ENCODE peak calls at places on chromosome 19, in ten cellular contexts. Z is caudate nucleus; I is heart right ventricle; N is amygdala; T is AG09319; F is CD8-positive, alpha-beta memory T cell; B is MV-4-11; V is iPS-NIHi11; P is head of caudate nucleus; W is NCI-H2081. Y is an unnamed sample.

GRCh38 chr19:19527371-19527656 is 1.4 kb upstream of the YJEFN3 start:
- DNase-seq in Z (no peak), I (no peak), N (no peak), T (no peak), F (no peak), B (no peak), V (no peak), P (no peak), W (no peak), Y (no peak)

GRCh38 chr19:50720181-50720920 is 749 bp upstream of the SHANK1 start:
- DNase-seq in Z (no peak), I (no peak), N (no peak), T (no peak), F (no peak), B (peak; percentile 31), V (peak; percentile 4), P (no peak), W (no peak), Y (no peak)

GRCh38 chr19:31146546-31147183 is 202.6 kb downstream of the TSHZ3 start:
- DNase-seq in Z (no peak), I (no peak), N (no peak), T (no peak), F (no peak), B (no peak), V (no peak), P (no peak), W (no peak), Y (no peak)

GRCh38 chr19:9128171-9128570 is 1.4 kb upstream of the OR7G3 start:
- DNase-seq in Z (no peak), I (no peak), N (no peak), T (no peak), F (no peak), B (peak; percentile 71), V (no peak), P (no peak), W (no peak), Y (no peak)

GRCh38 chr19:5719274-5719960 is 529 bp downstream of the LONP1 start:
- DNase-seq in Z (no peak), I (no peak), N (no peak), T (no peak), F (peak; percentile 33), B (peak; percentile 36), V (no peak), P (no peak), W (no peak), Y (no peak)

GRCh38 chr19:52945652-52946321 is 16.9 kb downstream of the ZNF816 start:
- DNase-seq in Z (no peak), I (no peak), N (no peak), T (no peak), F (no peak), B (no peak), V (no peak), P (no peak), W (no peak), Y (no peak)

GRCh38 chr19:47381653-47382279 is 32.7 kb downstream of the DHX34 start:
- DNase-seq in Z (no peak), I (no peak), N (no peak), T (no peak), F (peak; percentile 21), B (peak; percentile 70), V (no peak), P (no peak), W (no peak), Y (no peak)

GRCh38 chr19:13020002-13020414 is 24.7 kb downstream of the NFIX start:
- DNase-seq in Z (no peak), I (no peak), N (no peak), T (no peak), F (no peak), B (no peak), V (no peak), P (no peak), W (no peak), Y (no peak)

GRCh38 chr19:2207991-2208860 is 27.9 kb downstream of the PLEKHJ1 start:
- DNase-seq in Z (no peak), I (peak; percentile 67), N (no peak), T (peak; percentile 49), F (peak; percentile 10), B (peak; percentile 61), V (peak; percentile 85), P (no peak), W (no peak), Y (no peak)

GRCh38 chr19:23996549-23996948 is 81.9 kb downstream of the ZNF726 start:
- DNase-seq in Z (no peak), I (no peak), N (no peak), T (no peak), F (no peak), B (no peak), V (peak; percentile 44), P (no peak), W (no peak), Y (no peak)

GRCh38 chr19:9757544-9758501 is 10.7 kb downstream of the ZNF846 start:
- DNase-seq in Z (no peak), I (no peak), N (no peak), T (no peak), F (no peak), B (no peak), V (no peak), P (no peak), W (no peak), Y (no peak)

Y was measured in occipital lobe.